ENCODE peak calls at places on chromosomes 16 and 17, in four cellular contexts. B is fibroblast of the aortic adventitia, Q is choroid plexus epithelial cell, C is AG10803. O is an unnamed sample.

GRCh38 chr17:78879679-78880186 is 23.3 kb downstream of the CEP295NL start:
- DNase-seq in B (peak), Q (peak), C (peak), O (peak)

GRCh38 chr16:1548234-1548633 is 14.8 kb downstream of the TMEM204 start:
- DNase-seq in B (peak), Q (peak), C (no peak), O (no peak)

GRCh38 chr17:39533891-39534290 is 72.6 kb downstream of the CDK12 start:
- DNase-seq in B (no peak), Q (peak), C (no peak), O (no peak)

GRCh38 chr17:42698736-42699414 is 16.5 kb downstream of the CNTNAP1 start:
- DNase-seq in B (peak), Q (peak), C (peak), O (no peak)

GRCh38 chr16:80932725-80933124 is 74.0 kb downstream of the CMC2 start:
- DNase-seq in B (peak), Q (peak), C (peak), O (no peak)

GRCh38 chr17:9669551-9670008 is 24.3 kb downstream of the USP43 start:
- DNase-seq in B (no peak), Q (no peak), C (no peak), O (no peak)

GRCh38 chr16:53542283-53542682 is 39.3 kb upstream of the AKTIP start:
- DNase-seq in B (no peak), Q (no peak), C (no peak), O (no peak)

GRCh38 chr17:40791808-40792436 is 7.8 kb downstream of the KRT28 start:
- DNase-seq in B (peak), Q (peak), C (peak), O (no peak)

GRCh38 chr16:81500833-81501521 is 56.4 kb downstream of the CMIP start:
- DNase-seq in B (peak), Q (peak), C (peak), O (no peak)

GRCh38 chr16:56672761-56673536 is 3.3 kb downstream of the MT1H start:
- DNase-seq in B (no peak), Q (no peak), C (no peak), O (no peak)

GRCh38 chr17:49217651-49218413 is 7.3 kb downstream of the ABI3 start:
- DNase-seq in B (no peak), Q (no peak), C (no peak), O (peak)

GRCh38 chr17:50549256-50549941 is 2.4 kb downstream of the SPATA20 start:
- DNase-seq in B (no peak), Q (no peak), C (no peak), O (no peak)

GRCh38 chr17:48553837-48554236 is 8.9 kb upstream of the HOXB2 start:
- DNase-seq in B (peak), Q (no peak), C (no peak), O (no peak)

GRCh38 chr16:14632693-14633569 is at the start of gene BFAR:
- DNase-seq in B (peak), Q (peak), C (peak), O (peak)

GRCh38 chr17:35239823-35240222 is 3.0 kb upstream of the SLFN5 start:
- DNase-seq in B (peak), Q (no peak), C (peak), O (no peak)
- TF ChIP-seq CTCF in B (no peak), Q (no peak), C (no peak), O (no peak)

GRCh38 chr16:67349172-67349571 is 22.6 kb downstream of the LRRC36 start:
- DNase-seq in B (peak), Q (peak), C (peak), O (no peak)
- TF ChIP-seq CTCF in B (peak), Q (peak), C (peak), O (peak)

GRCh38 chr17:66952031-66952524 is 12.4 kb upstream of the CACNG4 start:
- DNase-seq in B (no peak), Q (peak), C (peak), O (no peak)
- TF ChIP-seq CTCF in B (no peak), Q (no peak), C (no peak), O (no peak)

DNA sequence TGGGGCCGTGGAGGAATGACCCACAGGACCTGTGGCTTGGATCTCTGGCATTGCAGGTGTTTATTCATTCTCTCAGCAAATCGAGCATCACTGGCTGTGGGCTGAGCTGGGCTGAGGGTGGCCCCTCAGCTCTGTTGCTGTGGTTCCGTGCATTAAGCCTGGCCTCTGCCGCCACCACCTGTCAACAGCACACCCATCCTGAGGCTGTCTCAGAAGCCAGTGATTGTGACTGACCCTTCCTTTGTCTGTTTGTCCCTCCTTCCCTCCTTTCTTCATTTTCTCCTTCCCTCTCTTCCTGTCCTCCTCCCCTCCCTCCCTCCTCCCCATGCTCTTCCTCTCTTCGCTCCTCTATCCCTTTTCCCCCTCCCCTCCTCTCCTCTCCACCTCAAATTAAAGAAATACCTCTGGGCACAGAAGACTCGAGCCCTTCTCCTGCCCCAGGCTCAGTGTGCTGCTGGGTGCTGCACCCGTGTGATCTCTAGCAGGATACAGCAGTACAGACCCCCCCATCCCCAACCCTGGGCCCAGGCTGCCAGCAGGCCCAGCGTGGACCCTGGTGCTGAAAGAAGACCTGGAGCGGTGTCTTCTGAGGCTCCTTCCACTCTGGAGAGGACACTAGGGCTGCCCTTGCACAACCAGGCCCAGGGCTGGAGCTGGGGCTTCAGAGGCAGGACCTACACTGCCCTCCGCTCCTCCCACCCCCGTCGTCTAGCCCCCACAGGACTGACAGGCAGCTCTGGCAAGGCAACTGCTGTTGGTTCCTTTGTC is 75.9 kb downstream of the PLD6 start:
- DNase-seq in B (no peak), Q (no peak), C (no peak), O (no peak)
- TF ChIP-seq CTCF in B (no peak), Q (no peak), C (no peak), O (no peak)

GRCh38 chr16:46813611-46814010 is 17.4 kb downstream of the C16orf87 start:
- DNase-seq in B (no peak), Q (no peak), C (no peak), O (no peak)
- TF ChIP-seq CTCF in B (no peak), Q (no peak), C (no peak), O (no peak)

GRCh38 chr16:89217138-89217387 is 440 bp upstream of the ZNF778 start:
- DNase-seq in B (no peak), Q (no peak), C (no peak), O (no peak)
- TF ChIP-seq CTCF in B (no peak), Q (no peak), C (no peak), O (no peak)

GRCh38 chr17:82614095-82614631 is 34.1 kb downstream of the WDR45B start:
- DNase-seq in B (no peak), Q (no peak), C (no peak), O (no peak)

GRCh38 chr17:82613283-82614094 is 34.8 kb downstream of the WDR45B start:
- DNase-seq in B (no peak), Q (no peak), C (no peak), O (no peak)

GRCh38 chr17:82619211-82619610 is 29.0 kb downstream of the WDR45B start:
- DNase-seq in B (no peak), Q (no peak), C (no peak), O (no peak)

GRCh38 chr17:82616021-82616703 is 32.1 kb downstream of the WDR45B start:
- DNase-seq in B (no peak), Q (no peak), C (no peak), O (no peak)

GRCh38 chr17:82615084-82616020 is 32.9 kb downstream of the WDR45B start:
- DNase-seq in B (no peak), Q (no peak), C (no peak), O (no peak)
- TF ChIP-seq CTCF in B (no peak), Q (peak), C (no peak), O (no peak)

GRCh38 chr17:77728022-77728671 is 230.4 kb upstream of the TNRC6C start:
- DNase-seq in B (peak), Q (peak), C (peak), O (no peak)
- TF ChIP-seq CTCF in B (peak), Q (peak), C (peak), O (no peak)

DNA sequence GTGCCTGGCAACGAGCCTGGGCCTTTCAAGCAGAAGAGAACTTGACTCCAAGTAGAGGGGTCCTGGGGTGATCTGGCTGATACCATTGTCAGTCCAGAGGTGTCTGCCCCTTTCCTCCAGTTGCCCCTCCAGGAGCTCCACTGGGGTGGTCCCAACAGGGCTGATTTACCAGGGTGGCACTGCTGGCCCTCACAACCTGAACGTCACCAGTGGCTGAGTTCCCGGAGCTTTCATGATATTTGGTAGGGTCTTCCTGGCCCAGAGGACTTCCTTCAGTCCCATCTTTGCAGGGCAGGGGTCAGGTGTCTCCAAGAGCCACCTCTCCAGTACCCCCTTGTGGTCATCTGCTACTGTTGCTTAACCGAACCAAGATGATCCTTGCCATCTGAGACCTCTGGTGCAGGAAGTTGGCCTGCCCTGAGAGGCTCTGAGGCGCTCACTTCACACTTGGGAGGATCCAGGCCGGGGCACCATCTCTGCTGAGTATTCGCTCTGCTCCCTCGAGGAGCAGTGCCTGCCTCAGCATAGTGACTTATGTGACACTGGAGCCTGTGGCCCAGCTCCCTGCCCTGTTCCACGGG is 3.5 kb downstream of the LIMD2 start:
- DNase-seq in B (peak), Q (peak), C (peak), O (peak)
- TF ChIP-seq CTCF in B (peak), Q (peak), C (peak), O (peak)